ENCODE peak calls at places on chromosomes 16 and 17, in seven cellular contexts. One of them, this sample, is unnamed.

GRCh38 chr17:75516619-75517276 is 420 bp downstream of the TSEN54 start:
- DNase-seq in A549: no peak
- DNase-seq in K562: peak; percentile 50
- DNase-seq in ascending aorta: no peak
- DNase-seq in lower leg skin: no peak
- DNase-seq in AG10803: peak; percentile 16
- DNase-seq in tibial artery: no peak
- DNase-seq in this sample: no peak

GRCh38 chr17:50946891-50947843 is 81.0 kb upstream of the TOB1 start:
- DNase-seq in A549: peak; percentile 62
- DNase-seq in K562: peak; percentile 32
- DNase-seq in ascending aorta: peak; percentile 58
- DNase-seq in lower leg skin: peak; percentile 85
- DNase-seq in AG10803: no peak
- DNase-seq in tibial artery: peak; percentile 66
- DNase-seq in this sample: no peak

GRCh38 chr17:35084987-35085386 is 21.5 kb upstream of the RFFL start:
- DNase-seq in A549: peak; percentile 90
- DNase-seq in K562: no peak
- DNase-seq in ascending aorta: no peak
- DNase-seq in lower leg skin: no peak
- DNase-seq in AG10803: no peak
- DNase-seq in tibial artery: no peak
- DNase-seq in this sample: no peak

GRCh38 chr17:73196500-73196899 is 3.6 kb downstream of the COG1 start:
- DNase-seq in A549: peak; percentile 61
- DNase-seq in K562: no peak
- DNase-seq in ascending aorta: no peak
- DNase-seq in lower leg skin: no peak
- DNase-seq in AG10803: peak; percentile 37
- DNase-seq in tibial artery: peak; percentile 65
- DNase-seq in this sample: no peak

GRCh38 chr17:37368577-37368976 is 7.2 kb upstream of the C17orf78 start:
- DNase-seq in A549: no peak
- DNase-seq in K562: no peak
- DNase-seq in ascending aorta: no peak
- DNase-seq in lower leg skin: no peak
- DNase-seq in AG10803: peak; percentile 60
- DNase-seq in tibial artery: no peak
- DNase-seq in this sample: no peak

GRCh38 chr16:83717308-83717707 is 90.5 kb upstream of the HSBP1 start:
- DNase-seq in A549: no peak
- DNase-seq in K562: peak; percentile 25
- DNase-seq in ascending aorta: no peak
- DNase-seq in lower leg skin: no peak
- DNase-seq in AG10803: no peak
- DNase-seq in tibial artery: no peak
- DNase-seq in this sample: no peak

GRCh38 chr17:17495448-17496188 is 577 bp downstream of the RASD1 start:
- DNase-seq in A549: no peak
- DNase-seq in K562: no peak
- DNase-seq in ascending aorta: no peak
- DNase-seq in lower leg skin: peak; percentile 86
- DNase-seq in AG10803: peak; percentile 10
- DNase-seq in tibial artery: peak; percentile 68
- DNase-seq in this sample: no peak

GRCh38 chr16:1991135-1991551 is 1.4 kb downstream of the SYNGR3 start:
- DNase-seq in A549: no peak
- DNase-seq in K562: no peak
- DNase-seq in ascending aorta: no peak
- DNase-seq in lower leg skin: no peak
- DNase-seq in AG10803: no peak
- DNase-seq in tibial artery: no peak
- DNase-seq in this sample: no peak

GRCh38 chr16:68417711-68418301 is 30.5 kb downstream of the SMPD3 start:
- DNase-seq in A549: no peak
- DNase-seq in K562: peak; percentile 25
- DNase-seq in ascending aorta: no peak
- DNase-seq in lower leg skin: no peak
- DNase-seq in AG10803: no peak
- DNase-seq in tibial artery: peak; percentile 44
- DNase-seq in this sample: no peak

GRCh38 chr17:72812823-72813222 is 279.7 kb downstream of the SLC39A11 start:
- DNase-seq in A549: no peak
- DNase-seq in K562: no peak
- DNase-seq in ascending aorta: no peak
- DNase-seq in lower leg skin: peak; percentile 23
- DNase-seq in AG10803: no peak
- DNase-seq in tibial artery: no peak
- DNase-seq in this sample: no peak

GRCh38 chr17:17071531-17072360 is 29.5 kb downstream of the MPRIP start:
- DNase-seq in A549: peak; percentile 42
- DNase-seq in K562: no peak
- DNase-seq in ascending aorta: no peak
- DNase-seq in lower leg skin: peak; percentile 78
- DNase-seq in AG10803: no peak
- DNase-seq in tibial artery: peak; percentile 43
- DNase-seq in this sample: no peak

GRCh38 chr16:6105115-6105514 is 1007.5 kb upstream of the EEF2KMT start:
- DNase-seq in A549: no peak
- DNase-seq in K562: no peak
- DNase-seq in ascending aorta: no peak
- DNase-seq in lower leg skin: no peak
- DNase-seq in AG10803: no peak
- DNase-seq in tibial artery: no peak
- DNase-seq in this sample: no peak

GRCh38 chr17:79706931-79707382 is 23.8 kb upstream of the ENPP7 start:
- DNase-seq in A549: peak; percentile 67
- DNase-seq in K562: no peak
- DNase-seq in ascending aorta: no peak
- DNase-seq in lower leg skin: no peak
- DNase-seq in AG10803: peak; percentile 15
- DNase-seq in tibial artery: no peak
- DNase-seq in this sample: no peak

GRCh38 chr16:48617711-48618148 is 7.8 kb upstream of the N4BP1 start:
- DNase-seq in A549: no peak
- DNase-seq in K562: no peak
- DNase-seq in ascending aorta: no peak
- DNase-seq in lower leg skin: peak; percentile 83
- DNase-seq in AG10803: peak; percentile 88
- DNase-seq in tibial artery: no peak
- DNase-seq in this sample: no peak

GRCh38 chr16:4179020-4179419 is 62.8 kb upstream of the ADCY9 start:
- DNase-seq in A549: no peak
- DNase-seq in K562: no peak
- DNase-seq in ascending aorta: no peak
- DNase-seq in lower leg skin: peak; percentile 93
- DNase-seq in AG10803: peak; percentile 54
- DNase-seq in tibial artery: no peak
- DNase-seq in this sample: no peak

GRCh38 chr17:7822126-7822525 is 11.9 kb upstream of the KDM6B start:
- DNase-seq in A549: no peak
- DNase-seq in K562: no peak
- DNase-seq in ascending aorta: no peak
- DNase-seq in lower leg skin: no peak
- DNase-seq in AG10803: no peak
- DNase-seq in tibial artery: no peak
- DNase-seq in this sample: no peak

GRCh38 chr17:10171057-10171456 is 27.3 kb downstream of the GAS7 start:
- DNase-seq in A549: no peak
- DNase-seq in K562: no peak
- DNase-seq in ascending aorta: no peak
- DNase-seq in lower leg skin: peak; percentile 89
- DNase-seq in AG10803: peak; percentile 80
- DNase-seq in tibial artery: peak; percentile 70
- DNase-seq in this sample: no peak

GRCh38 chr16:65745-66144 is 6.7 kb downstream of the RHBDF1 start:
- DNase-seq in A549: peak; percentile 79
- DNase-seq in K562: peak; percentile 89
- DNase-seq in ascending aorta: peak; percentile 91
- DNase-seq in lower leg skin: peak; percentile 97
- DNase-seq in AG10803: peak; percentile 62
- DNase-seq in tibial artery: peak; percentile 90
- DNase-seq in this sample: peak; percentile 83

GRCh38 chr16:75252946-75253911 is 1.8 kb upstream of the BCAR1 start:
- DNase-seq in A549: no peak
- DNase-seq in K562: no peak
- DNase-seq in ascending aorta: peak; percentile 76
- DNase-seq in lower leg skin: no peak
- DNase-seq in AG10803: peak; percentile 91
- DNase-seq in tibial artery: peak; percentile 75
- DNase-seq in this sample: no peak

GRCh38 chr17:10756604-10757003 is 26.8 kb upstream of the TMEM220 start:
- DNase-seq in A549: no peak
- DNase-seq in K562: no peak
- DNase-seq in ascending aorta: no peak
- DNase-seq in lower leg skin: no peak
- DNase-seq in AG10803: no peak
- DNase-seq in tibial artery: no peak
- DNase-seq in this sample: no peak

GRCh38 chr16:29701214-29701555 is 22.2 kb downstream of the QPRT start:
- DNase-seq in A549: no peak
- DNase-seq in K562: no peak
- DNase-seq in ascending aorta: no peak
- DNase-seq in lower leg skin: no peak
- DNase-seq in AG10803: no peak
- DNase-seq in tibial artery: no peak
- DNase-seq in this sample: no peak

GRCh38 chr16:75235721-75236193 is 15.7 kb downstream of the BCAR1 start:
- DNase-seq in A549: no peak
- DNase-seq in K562: no peak
- DNase-seq in ascending aorta: no peak
- DNase-seq in lower leg skin: no peak
- DNase-seq in AG10803: no peak
- DNase-seq in tibial artery: peak; percentile 66
- DNase-seq in this sample: no peak

GRCh38 chr16:57132470-57132869 is 40.1 kb downstream of the CPNE2 start:
- DNase-seq in A549: no peak
- DNase-seq in K562: no peak
- DNase-seq in ascending aorta: no peak
- DNase-seq in lower leg skin: no peak
- DNase-seq in AG10803: no peak
- DNase-seq in tibial artery: no peak
- DNase-seq in this sample: no peak

GRCh38 chr16:88799569-88800276 is 3.9 kb upstream of the CDT1 start:
- DNase-seq in A549: no peak
- DNase-seq in K562: peak; percentile 86
- DNase-seq in ascending aorta: no peak
- DNase-seq in lower leg skin: no peak
- DNase-seq in AG10803: no peak
- DNase-seq in tibial artery: peak; percentile 59
- DNase-seq in this sample: no peak

GRCh38 chr17:68101992-68102758 is 66.6 kb downstream of the KPNA2 start:
- DNase-seq in A549: peak; percentile 23
- DNase-seq in K562: no peak
- DNase-seq in ascending aorta: no peak
- DNase-seq in lower leg skin: peak; percentile 86
- DNase-seq in AG10803: no peak
- DNase-seq in tibial artery: peak; percentile 70
- DNase-seq in this sample: no peak

GRCh38 chr17:33292184-33292980 is 713 bp downstream of the ASIC2 start:
- DNase-seq in A549: peak; percentile 67
- DNase-seq in K562: peak; percentile 28
- DNase-seq in ascending aorta: no peak
- DNase-seq in lower leg skin: no peak
- DNase-seq in AG10803: no peak
- DNase-seq in tibial artery: no peak
- DNase-seq in this sample: no peak

GRCh38 chr17:40422990-40423611 is 5.4 kb upstream of the TOP2A start:
- DNase-seq in A549: peak; percentile 64
- DNase-seq in K562: peak; percentile 55
- DNase-seq in ascending aorta: no peak
- DNase-seq in lower leg skin: peak; percentile 74
- DNase-seq in AG10803: no peak
- DNase-seq in tibial artery: no peak
- DNase-seq in this sample: no peak
- TF ChIP-seq CTCF in A549: peak; percentile 41
- TF ChIP-seq CTCF in K562: peak; percentile 45
- TF ChIP-seq CTCF in ascending aorta: no peak
- TF ChIP-seq CTCF in lower leg skin: no peak
- TF ChIP-seq CTCF in AG10803: peak; percentile 2
- TF ChIP-seq CTCF in tibial artery: no peak
- TF ChIP-seq CTCF in this sample: no peak

GRCh38 chr16:50547340-50547865 is 793 bp upstream of the NKD1 start:
- DNase-seq in A549: peak; percentile 38
- DNase-seq in K562: no peak
- DNase-seq in ascending aorta: peak; percentile 78
- DNase-seq in lower leg skin: no peak
- DNase-seq in AG10803: no peak
- DNase-seq in tibial artery: peak; percentile 80
- DNase-seq in this sample: no peak
- TF ChIP-seq CTCF in A549: no peak
- TF ChIP-seq CTCF in K562: no peak
- TF ChIP-seq CTCF in ascending aorta: no peak
- TF ChIP-seq CTCF in lower leg skin: no peak
- TF ChIP-seq CTCF in AG10803: no peak
- TF ChIP-seq CTCF in tibial artery: peak; percentile 24
- TF ChIP-seq CTCF in this sample: no peak

GRCh38 chr16:7304932-7305331 is 27.7 kb upstream of the RBFOX1 start:
- DNase-seq in A549: no peak
- DNase-seq in K562: no peak
- DNase-seq in ascending aorta: no peak
- DNase-seq in lower leg skin: no peak
- DNase-seq in AG10803: no peak
- DNase-seq in tibial artery: no peak
- DNase-seq in this sample: no peak

GRCh38 chr16:7304257-7304656 is 28.4 kb upstream of the RBFOX1 start:
- DNase-seq in A549: no peak
- DNase-seq in K562: no peak
- DNase-seq in ascending aorta: no peak
- DNase-seq in lower leg skin: no peak
- DNase-seq in AG10803: no peak
- DNase-seq in tibial artery: no peak
- DNase-seq in this sample: no peak

GRCh38 chr16:7303014-7303676 is 29.5 kb upstream of the RBFOX1 start:
- DNase-seq in A549: no peak
- DNase-seq in K562: no peak
- DNase-seq in ascending aorta: no peak
- DNase-seq in lower leg skin: no peak
- DNase-seq in AG10803: no peak
- DNase-seq in tibial artery: no peak
- DNase-seq in this sample: no peak

GRCh38 chr16:7303677-7304200 is 28.9 kb upstream of the RBFOX1 start:
- DNase-seq in A549: no peak
- DNase-seq in K562: no peak
- DNase-seq in ascending aorta: no peak
- DNase-seq in lower leg skin: no peak
- DNase-seq in AG10803: no peak
- DNase-seq in tibial artery: no peak
- DNase-seq in this sample: no peak
- TF ChIP-seq CTCF in A549: no peak
- TF ChIP-seq CTCF in K562: no peak
- TF ChIP-seq CTCF in ascending aorta: no peak
- TF ChIP-seq CTCF in lower leg skin: no peak
- TF ChIP-seq CTCF in AG10803: no peak
- TF ChIP-seq CTCF in tibial artery: no peak
- TF ChIP-seq CTCF in this sample: no peak

GRCh38 chr16:82344157-82344556 is 174.1 kb upstream of the MPHOSPH6 start:
- DNase-seq in A549: no peak
- DNase-seq in K562: no peak
- DNase-seq in ascending aorta: no peak
- DNase-seq in lower leg skin: no peak
- DNase-seq in AG10803: no peak
- DNase-seq in tibial artery: no peak
- DNase-seq in this sample: no peak
- TF ChIP-seq CTCF in A549: no peak
- TF ChIP-seq CTCF in K562: peak; percentile 12
- TF ChIP-seq CTCF in ascending aorta: peak; percentile 41
- TF ChIP-seq CTCF in lower leg skin: no peak
- TF ChIP-seq CTCF in AG10803: peak; percentile 22
- TF ChIP-seq CTCF in tibial artery: peak; percentile 50
- TF ChIP-seq CTCF in this sample: no peak